ENCODE peak calls at places on chromosomes 11 and 22, in five cellular contexts. D, N, P, W and O are unnamed samples. For H3K4me1, the result is how much of the 10 kb centered on the place peaks cover.

GRCh38 chr11:128482512-128483191 is 104.7 kb downstream of the ETS1 start:
- DNase-seq in D (no peak), N (no peak), P (no peak), W (no peak), O (peak)

GRCh38 chr11:64321533-64321932 is 3.6 kb downstream of the PRDX5 start:
- DNase-seq in D (no peak), N (peak), P (peak), W (peak), O (no peak)

GRCh38 chr11:77592727-77593126 is 3.0 kb downstream of the AQP11 start:
- DNase-seq in D (no peak), N (no peak), P (no peak), W (no peak), O (no peak)

GRCh38 chr11:46291441-46292143 is 14.1 kb downstream of the CREB3L1 start:
- DNase-seq in D (no peak), N (no peak), P (no peak), W (no peak), O (no peak)

GRCh38 chr11:132300283-132300682 is 929.9 kb downstream of the NTM start:
- DNase-seq in D (no peak), N (no peak), P (no peak), W (no peak), O (no peak)

GRCh38 chr22:33401291-33401690 is 343.1 kb upstream of the SYN3 start:
- DNase-seq in D (no peak), N (no peak), P (peak), W (no peak), O (no peak)

GRCh38 chr22:36761553-36762240 is 14.2 kb downstream of the IFT27 start:
- DNase-seq in D (no peak), N (no peak), P (no peak), W (peak), O (no peak)

GRCh38 chr11:87203907-87204602 is 166.3 kb downstream of the TMEM135 start:
- DNase-seq in D (no peak), N (no peak), P (no peak), W (no peak), O (no peak)

GRCh38 chr11:134610116-134610910 is 198.3 kb upstream of the B3GAT1 start:
- DNase-seq in D (no peak), N (no peak), P (no peak), W (no peak), O (no peak)

GRCh38 chr11:72932132-72932570 is 117.9 kb downstream of the ATG16L2 start:
- DNase-seq in D (no peak), N (no peak), P (peak), W (no peak), O (no peak)
- H3K4me1 ChIP-seq in D (under half), N (under half), P (under half), W (under half), O (under half)

GRCh38 chr22:23268877-23269276 is 88.6 kb downstream of the BCR start:
- DNase-seq in D (no peak), N (no peak), P (no peak), W (no peak), O (no peak)

GRCh38 chr22:23269441-23270211 is 89.3 kb downstream of the BCR start:
- DNase-seq in D (no peak), N (no peak), P (no peak), W (no peak), O (no peak)

GRCh38 chr22:23267225-23268043 is 87.1 kb downstream of the BCR start:
- DNase-seq in D (no peak), N (no peak), P (no peak), W (no peak), O (no peak)

GRCh38 chr22:23266780-23267179 is 86.5 kb downstream of the BCR start:
- DNase-seq in D (no peak), N (no peak), P (no peak), W (no peak), O (no peak)

GRCh38 chr22:23268139-23268712 is 87.9 kb downstream of the BCR start:
- DNase-seq in D (no peak), N (no peak), P (no peak), W (no peak), O (no peak)
- H3K27ac ChIP-seq in D (no peak), N (no peak), P (no peak), W (no peak), O (no peak)

GRCh38 chr22:20530368-20531153 is 23.2 kb downstream of the MED15 start:
- DNase-seq in D (no peak), N (peak), P (peak), W (no peak), O (no peak)

GRCh38 chr22:20532256-20532993 is 25.0 kb downstream of the MED15 start:
- DNase-seq in D (no peak), N (peak), P (no peak), W (no peak), O (no peak)

GRCh38 chr22:20531154-20531403 is 23.7 kb downstream of the MED15 start:
- DNase-seq in D (no peak), N (no peak), P (no peak), W (no peak), O (no peak)

GRCh38 chr22:20533095-20533878 is 25.9 kb downstream of the MED15 start:
- DNase-seq in D (no peak), N (no peak), P (peak), W (no peak), O (no peak)

DNA sequence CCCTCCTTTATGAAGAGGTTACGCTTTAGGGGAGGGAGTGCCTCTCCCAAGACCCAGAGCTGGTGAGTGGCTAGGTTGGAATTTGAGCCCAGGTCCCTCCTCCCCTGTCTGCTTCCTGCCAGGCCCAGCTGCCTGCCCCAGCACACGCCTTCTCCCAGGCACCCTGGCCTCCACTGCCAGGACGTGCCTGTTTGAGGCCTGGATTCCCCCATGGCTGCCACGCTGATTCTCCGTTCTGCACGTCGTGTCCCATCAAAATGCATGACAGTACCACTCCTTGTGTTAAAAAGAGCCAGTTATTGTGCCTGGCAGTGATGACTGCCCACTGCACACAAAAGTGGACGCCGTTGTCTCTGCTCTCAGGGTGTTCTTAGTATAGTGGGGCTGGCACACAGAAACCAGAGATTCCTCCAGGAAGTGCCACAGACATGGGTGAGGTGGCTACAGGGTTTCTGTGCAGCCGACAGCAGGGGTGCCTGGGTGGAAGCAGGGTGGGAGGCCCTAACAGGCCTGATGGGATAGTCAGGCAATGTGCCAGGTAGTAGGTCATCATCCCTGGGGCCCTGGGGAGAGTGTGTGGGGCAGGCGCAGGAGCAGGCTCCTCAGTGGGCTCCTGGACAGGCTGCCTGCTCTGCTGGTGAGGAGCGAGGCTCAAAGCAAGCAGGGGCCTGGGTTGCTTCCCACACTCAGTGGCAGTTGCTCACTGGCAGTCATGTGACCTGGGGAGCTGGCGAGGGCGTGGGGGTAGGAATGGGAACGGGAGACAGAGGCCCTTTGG is 24.2 kb downstream of the MED15 start:
- DNase-seq in D (no peak), N (peak), P (peak), W (peak), O (no peak)
- H3K4me1 ChIP-seq in D (under half), N (half or more), P (half or more), W (half or more), O (under half)

DNA sequence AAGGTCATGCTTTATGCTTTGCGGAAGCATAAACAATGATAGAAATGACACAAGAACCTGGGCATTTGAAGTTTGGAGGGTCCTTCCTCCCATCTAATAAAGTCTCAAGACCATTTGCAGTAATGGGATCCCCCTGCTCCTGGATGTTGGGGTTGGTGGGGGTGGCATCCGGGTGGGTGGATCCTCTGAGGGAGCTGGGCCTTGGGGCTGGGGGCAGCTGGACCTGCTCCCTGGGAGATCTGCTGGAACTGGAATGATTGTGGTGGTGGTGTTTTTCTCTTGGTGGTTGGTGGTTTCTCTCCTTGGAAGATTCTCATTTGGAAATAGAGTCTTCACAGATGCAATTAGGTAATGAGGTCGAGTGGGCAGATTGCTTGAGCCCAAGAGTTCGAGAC is 2.2 kb upstream of the NAP1L4 start:
- DNase-seq in D (no peak), N (no peak), P (no peak), W (no peak), O (no peak)
- H3K27ac ChIP-seq in D (no peak), N (no peak), P (no peak), W (no peak), O (no peak)

GRCh38 chr11:10451399-10452116 is 3.5 kb upstream of the AMPD3 start:
- DNase-seq in D (no peak), N (no peak), P (no peak), W (no peak), O (no peak)
- H3K4me1 ChIP-seq in D (under half), N (under half), P (half or more), W (under half), O (under half)

GRCh38 chr11:76280882-76281557 is 74.7 kb upstream of the WNT11 start:
- DNase-seq in D (no peak), N (no peak), P (no peak), W (no peak), O (no peak)

GRCh38 chr11:76281558-76281906 is 75.2 kb upstream of the WNT11 start:
- DNase-seq in D (no peak), N (no peak), P (no peak), W (no peak), O (no peak)

GRCh38 chr11:76283190-76283589 is 76.9 kb upstream of the WNT11 start:
- DNase-seq in D (no peak), N (no peak), P (no peak), W (no peak), O (no peak)

GRCh38 chr11:76282786-76283185 is 76.5 kb upstream of the WNT11 start:
- DNase-seq in D (no peak), N (no peak), P (no peak), W (no peak), O (no peak)

GRCh38 chr11:76282106-76282630 is 75.9 kb upstream of the WNT11 start:
- DNase-seq in D (no peak), N (no peak), P (no peak), W (no peak), O (no peak)
- H3K27ac ChIP-seq in D (no peak), N (no peak), P (no peak), W (no peak), O (no peak)

GRCh38 chr11:44606472-44606871 is 41.0 kb downstream of the CD82 start:
- DNase-seq in D (no peak), N (no peak), P (no peak), W (no peak), O (no peak)

GRCh38 chr11:44602810-44603410 is 37.4 kb downstream of the CD82 start:
- DNase-seq in D (no peak), N (no peak), P (no peak), W (no peak), O (no peak)

GRCh38 chr11:44605965-44606364 is 40.5 kb downstream of the CD82 start:
- DNase-seq in D (no peak), N (no peak), P (no peak), W (no peak), O (no peak)

GRCh38 chr11:44605068-44605708 is 39.7 kb downstream of the CD82 start:
- DNase-seq in D (no peak), N (no peak), P (no peak), W (no peak), O (no peak)

GRCh38 chr11:44604171-44604581 is 38.7 kb downstream of the CD82 start:
- DNase-seq in D (peak), N (no peak), P (no peak), W (no peak), O (no peak)
- H3K4me1 ChIP-seq in D (half or more), N (half or more), P (under half), W (under half), O (under half)

DNA sequence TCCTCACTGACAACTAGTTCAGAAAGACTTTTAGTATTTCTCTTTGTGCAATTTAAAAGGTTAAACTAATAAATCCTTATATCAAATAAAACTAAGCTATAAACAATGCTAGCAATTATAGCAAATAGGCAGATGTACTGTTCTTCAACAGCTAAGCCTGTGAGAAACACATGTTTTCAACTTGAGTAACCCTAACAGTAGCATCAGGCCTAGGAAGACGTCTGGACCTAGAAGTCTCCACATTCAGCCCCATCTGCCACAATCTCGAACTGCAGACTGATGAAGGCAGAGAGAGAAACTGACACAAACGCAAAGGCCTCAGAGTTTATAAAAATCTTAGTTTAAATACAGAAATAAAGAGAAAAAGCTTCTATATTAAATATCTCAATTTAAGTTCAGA is 2.5 kb downstream of the ST13 start:
- DNase-seq in D (no peak), N (no peak), P (peak), W (no peak), O (no peak)
- H3K27ac ChIP-seq in D (no peak), N (no peak), P (peak), W (no peak), O (peak)

DNA sequence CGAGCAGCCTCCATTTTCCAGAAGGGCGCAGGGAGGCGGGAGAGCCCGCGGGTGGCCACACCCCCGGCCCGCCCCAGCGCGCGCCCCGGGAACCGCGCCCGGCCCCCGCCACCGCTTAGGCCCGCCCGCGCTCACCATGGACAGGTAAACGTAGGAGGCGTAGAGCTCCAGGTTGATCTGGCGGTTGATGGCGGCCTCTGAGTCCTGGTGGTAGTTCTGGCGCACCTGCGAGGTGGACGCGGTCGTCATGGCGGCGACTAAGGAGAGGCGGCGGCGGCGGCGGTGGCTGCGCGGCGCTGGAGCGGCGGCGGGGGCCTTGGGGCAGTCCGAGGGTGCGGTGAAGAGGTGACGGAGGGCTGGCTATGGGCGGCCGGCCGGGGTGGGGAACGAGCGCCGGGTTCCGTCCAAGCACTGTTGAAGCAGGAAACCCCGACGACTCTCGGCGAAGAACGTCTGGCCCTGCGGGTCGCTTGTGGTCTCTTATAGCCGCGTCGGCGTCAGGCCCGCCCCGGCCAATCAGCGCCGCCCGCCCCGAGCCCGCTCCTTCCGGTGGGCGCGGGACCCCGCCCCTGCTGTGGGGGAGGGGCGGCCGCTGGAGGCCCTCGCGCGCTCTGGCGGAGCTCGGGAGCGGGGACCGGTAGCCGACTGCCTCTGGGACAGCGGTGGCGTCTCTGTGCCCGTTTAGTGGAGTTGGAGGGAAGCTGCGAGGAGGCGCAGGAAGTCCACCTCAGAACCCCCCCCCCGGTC is at the start of gene FTH1:
- DNase-seq in D (peak), N (peak), P (peak), W (peak), O (peak)
- H3K4me1 ChIP-seq in D (under half), N (half or more), P (under half), W (half or more), O (under half)